ENCODE peak calls at places on chromosome 10, in nine cellular contexts. B, R, A, L, Y, Q, I, M and G are unnamed samples.

GRCh38 chr10:11450427-11450826 is 161.0 kb downstream of the USP6NL start:
- DNase-seq in B (no peak), R (no peak), A (no peak), L (no peak), Y (no peak), Q (no peak), I (no peak), M (no peak), G (no peak)

GRCh38 chr10:6128591-6129383 is 40.0 kb downstream of the RBM17 start:
- DNase-seq in B (peak), R (no peak), A (no peak), L (no peak), Y (no peak), Q (no peak), I (peak), M (no peak), G (peak)

GRCh38 chr10:132962623-132963429 is 20.5 kb upstream of the CFAP46 start:
- DNase-seq in B (peak), R (no peak), A (no peak), L (no peak), Y (no peak), Q (no peak), I (peak), M (no peak), G (peak)

GRCh38 chr10:51422311-51423120 is 276.9 kb downstream of the CSTF2T start:
- DNase-seq in B (peak), R (peak), A (no peak), L (peak), Y (peak), Q (no peak), I (peak), M (peak), G (peak)

GRCh38 chr10:114879093-114879492 is 57.5 kb downstream of the FHIP2A start:
- DNase-seq in B (peak), R (no peak), A (no peak), L (no peak), Y (no peak), Q (no peak), I (no peak), M (no peak), G (no peak)

GRCh38 chr10:68560201-68560915 is at the start of gene TET1:
- DNase-seq in B (peak), R (peak), A (no peak), L (peak), Y (no peak), Q (no peak), I (peak), M (no peak), G (no peak)

GRCh38 chr10:47403401-47404318 is 19.6 kb upstream of the ZNF488 start:
- DNase-seq in B (no peak), R (no peak), A (no peak), L (no peak), Y (no peak), Q (no peak), I (no peak), M (no peak), G (no peak)

GRCh38 chr10:104304927-104305326 is 33.3 kb downstream of the ITPRIP start:
- DNase-seq in B (no peak), R (no peak), A (no peak), L (no peak), Y (no peak), Q (no peak), I (peak), M (no peak), G (no peak)

GRCh38 chr10:54139819-54140428 is 661.1 kb downstream of the PCDH15 start:
- DNase-seq in B (no peak), R (no peak), A (no peak), L (no peak), Y (no peak), Q (no peak), I (peak), M (no peak), G (no peak)

GRCh38 chr10:69237528-69238159 is 17.5 kb downstream of the HKDC1 start:
- DNase-seq in B (peak), R (peak), A (peak), L (peak), Y (peak), Q (peak), I (peak), M (peak), G (peak)

GRCh38 chr10:44685177-44685576 is 226.0 kb upstream of the TMEM72 start:
- DNase-seq in B (no peak), R (no peak), A (no peak), L (no peak), Y (no peak), Q (no peak), I (no peak), M (no peak), G (no peak)

GRCh38 chr10:126160971-126161630 is 227.2 kb downstream of the ADAM12 start:
- DNase-seq in B (no peak), R (no peak), A (no peak), L (no peak), Y (no peak), Q (no peak), I (peak), M (no peak), G (no peak)